ENCODE peak calls at places on chromosomes 5 and 9, in four cellular contexts. One of them, this sample, is unnamed.

GRCh38 chr5:109567374-109568044 is 122.2 kb upstream of the MAN2A1 start:
- DNase-seq in HCT116: no peak
- DNase-seq in H1: no peak
- DNase-seq in GM12878: no peak
- DNase-seq in this sample: peak

GRCh38 chr5:137415231-137415681 is 83.9 kb downstream of the SPOCK1 start:
- DNase-seq in HCT116: no peak
- DNase-seq in H1: no peak
- DNase-seq in GM12878: no peak
- DNase-seq in this sample: no peak

GRCh38 chr9:77953590-77953989 is 78.0 kb downstream of the GNAQ start:
- DNase-seq in HCT116: no peak
- DNase-seq in H1: no peak
- DNase-seq in GM12878: no peak
- DNase-seq in this sample: no peak

GRCh38 chr5:181173027-181173419 is 25.6 kb downstream of the OR2V2 start:
- DNase-seq in HCT116: no peak
- DNase-seq in H1: no peak
- DNase-seq in GM12878: no peak
- DNase-seq in this sample: no peak

GRCh38 chr9:98010450-98010849 is 27.3 kb downstream of the ANP32B start:
- DNase-seq in HCT116: no peak
- DNase-seq in H1: no peak
- DNase-seq in GM12878: no peak
- DNase-seq in this sample: peak

GRCh38 chr5:149719666-149720065 is 10.4 kb upstream of the PPARGC1B start:
- DNase-seq in HCT116: no peak
- DNase-seq in H1: no peak
- DNase-seq in GM12878: no peak
- DNase-seq in this sample: no peak

GRCh38 chr9:37639109-37639748 is 11.5 kb upstream of the FRMPD1 start:
- DNase-seq in HCT116: no peak
- DNase-seq in H1: no peak
- DNase-seq in GM12878: no peak
- DNase-seq in this sample: no peak

GRCh38 chr5:154355141-154355611 is 90.6 kb upstream of the SAP30L start:
- DNase-seq in HCT116: no peak
- DNase-seq in H1: no peak
- DNase-seq in GM12878: no peak
- DNase-seq in this sample: peak

GRCh38 chr9:130780865-130781504 is 54.1 kb upstream of the ABL1 start:
- DNase-seq in HCT116: no peak
- DNase-seq in H1: no peak
- DNase-seq in GM12878: no peak
- DNase-seq in this sample: no peak

GRCh38 chr9:86487222-86487841 is 133.1 kb upstream of the TUT7 start:
- DNase-seq in HCT116: peak
- DNase-seq in H1: no peak
- DNase-seq in GM12878: no peak
- DNase-seq in this sample: peak

GRCh38 chr5:100576217-100576751 is 41.1 kb downstream of the FAM174A start:
- DNase-seq in HCT116: no peak
- DNase-seq in H1: no peak
- DNase-seq in GM12878: no peak
- DNase-seq in this sample: no peak

GRCh38 chr9:109314011-109314531 is 6.8 kb downstream of the EPB41L4B start:
- DNase-seq in HCT116: no peak
- DNase-seq in H1: no peak
- DNase-seq in GM12878: no peak
- DNase-seq in this sample: no peak

GRCh38 chr5:154285661-154286408 is 95.3 kb downstream of the GALNT10 start:
- DNase-seq in HCT116: no peak
- DNase-seq in H1: no peak
- DNase-seq in GM12878: no peak
- DNase-seq in this sample: no peak

GRCh38 chr5:93581738-93582414 is 857 bp upstream of the NR2F1-AS1 start:
- DNase-seq in HCT116: peak
- DNase-seq in H1: no peak
- DNase-seq in GM12878: no peak
- DNase-seq in this sample: no peak

GRCh38 chr5:141855265-141856029 is 22.8 kb downstream of the PCDH1 start:
- DNase-seq in HCT116: no peak
- DNase-seq in H1: no peak
- DNase-seq in GM12878: no peak
- DNase-seq in this sample: no peak

GRCh38 chr9:127170652-127171051 is 48.2 kb upstream of the ANGPTL2 start:
- DNase-seq in HCT116: no peak
- DNase-seq in H1: no peak
- DNase-seq in GM12878: peak
- DNase-seq in this sample: no peak

GRCh38 chr5:13331585-13331984 is 612.9 kb downstream of the DNAH5 start:
- DNase-seq in HCT116: no peak
- DNase-seq in H1: no peak
- DNase-seq in GM12878: no peak
- DNase-seq in this sample: no peak

GRCh38 chr5:36778336-36778735 is 98.2 kb upstream of the NIPBL start:
- DNase-seq in HCT116: no peak
- DNase-seq in H1: no peak
- DNase-seq in GM12878: no peak
- DNase-seq in this sample: no peak

GRCh38 chr5:16548115-16548514 is 68.7 kb downstream of the RETREG1 start:
- DNase-seq in HCT116: no peak
- DNase-seq in H1: no peak
- DNase-seq in GM12878: no peak
- DNase-seq in this sample: no peak

GRCh38 chr5:139574641-139575312 is 13.6 kb downstream of the UBE2D2 start:
- DNase-seq in HCT116: no peak
- DNase-seq in H1: no peak
- DNase-seq in GM12878: no peak
- DNase-seq in this sample: peak

GRCh38 chr9:16057541-16057940 is 504.7 kb downstream of the CCDC171 start:
- DNase-seq in HCT116: no peak
- DNase-seq in H1: no peak
- DNase-seq in GM12878: no peak
- DNase-seq in this sample: no peak
- TF ChIP-seq EGR1 in HCT116: no peak
- TF ChIP-seq EGR1 in H1: no peak
- TF ChIP-seq EGR1 in GM12878: no peak
- TF ChIP-seq EGR1 in this sample: no peak

GRCh38 chr5:115184780-115185179 is 15.1 kb upstream of the TRIM36 start:
- DNase-seq in HCT116: no peak
- DNase-seq in H1: no peak
- DNase-seq in GM12878: no peak
- DNase-seq in this sample: no peak

GRCh38 chr5:115179959-115180709 is 10.4 kb upstream of the TRIM36 start:
- DNase-seq in HCT116: no peak
- DNase-seq in H1: no peak
- DNase-seq in GM12878: no peak
- DNase-seq in this sample: no peak

GRCh38 chr5:115181757-115182156 is 12.0 kb upstream of the TRIM36 start:
- DNase-seq in HCT116: no peak
- DNase-seq in H1: no peak
- DNase-seq in GM12878: no peak
- DNase-seq in this sample: no peak

GRCh38 chr5:115179068-115179958 is 9.6 kb upstream of the TRIM36 start:
- DNase-seq in HCT116: no peak
- DNase-seq in H1: no peak
- DNase-seq in GM12878: no peak
- DNase-seq in this sample: no peak
- TF ChIP-seq EGR1 in HCT116: no peak
- TF ChIP-seq EGR1 in H1: no peak
- TF ChIP-seq EGR1 in GM12878: no peak
- TF ChIP-seq EGR1 in this sample: no peak

DNA sequence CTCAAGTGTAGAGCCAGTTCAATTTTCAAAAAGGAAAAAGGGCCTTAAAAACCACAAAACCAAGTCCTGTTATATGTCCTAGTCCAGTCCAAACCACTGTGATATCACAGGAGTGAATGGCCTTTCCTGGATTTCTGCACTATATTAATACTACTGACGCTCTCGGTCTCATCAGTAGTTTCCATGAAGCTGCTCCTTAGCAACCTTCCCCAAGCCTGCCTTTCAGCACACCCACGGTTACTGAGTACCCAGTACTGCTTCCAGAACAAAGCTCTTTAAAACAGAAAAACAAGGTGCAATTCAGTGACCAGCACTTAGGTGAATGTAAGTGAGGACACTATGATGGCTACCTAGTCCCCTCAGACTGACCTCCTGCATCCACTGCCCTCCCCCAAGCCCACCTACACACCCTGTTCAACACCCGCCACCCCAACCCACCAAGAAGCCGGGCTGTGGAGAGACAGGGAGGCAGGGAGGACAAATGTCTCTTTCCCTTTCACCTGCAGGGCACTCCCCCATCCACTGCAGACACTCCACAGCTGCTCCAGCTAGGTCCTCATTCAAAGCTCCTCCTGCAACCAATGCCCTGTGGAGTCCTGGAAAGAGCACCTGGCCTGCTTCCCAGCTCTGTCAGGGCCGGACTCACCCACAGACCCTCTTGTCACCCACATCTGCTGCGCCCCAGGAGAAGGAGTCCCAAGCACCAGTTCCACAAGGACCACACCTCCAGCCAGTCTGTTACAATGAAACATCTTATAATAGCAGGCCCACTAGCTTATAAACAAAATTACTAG is 25.9 kb downstream of the PSMB7 start:
- DNase-seq in HCT116: no peak
- DNase-seq in H1: no peak
- DNase-seq in GM12878: no peak
- DNase-seq in this sample: no peak
- TF ChIP-seq EGR1 in HCT116: no peak
- TF ChIP-seq EGR1 in H1: no peak
- TF ChIP-seq EGR1 in GM12878: no peak
- TF ChIP-seq EGR1 in this sample: no peak

GRCh38 chr5:159061186-159061796 is 38.4 kb downstream of the EBF1 start:
- DNase-seq in HCT116: no peak
- DNase-seq in H1: no peak
- DNase-seq in GM12878: no peak
- DNase-seq in this sample: peak
- TF ChIP-seq EGR1 in HCT116: no peak
- TF ChIP-seq EGR1 in H1: no peak
- TF ChIP-seq EGR1 in GM12878: no peak
- TF ChIP-seq EGR1 in this sample: no peak

DNA sequence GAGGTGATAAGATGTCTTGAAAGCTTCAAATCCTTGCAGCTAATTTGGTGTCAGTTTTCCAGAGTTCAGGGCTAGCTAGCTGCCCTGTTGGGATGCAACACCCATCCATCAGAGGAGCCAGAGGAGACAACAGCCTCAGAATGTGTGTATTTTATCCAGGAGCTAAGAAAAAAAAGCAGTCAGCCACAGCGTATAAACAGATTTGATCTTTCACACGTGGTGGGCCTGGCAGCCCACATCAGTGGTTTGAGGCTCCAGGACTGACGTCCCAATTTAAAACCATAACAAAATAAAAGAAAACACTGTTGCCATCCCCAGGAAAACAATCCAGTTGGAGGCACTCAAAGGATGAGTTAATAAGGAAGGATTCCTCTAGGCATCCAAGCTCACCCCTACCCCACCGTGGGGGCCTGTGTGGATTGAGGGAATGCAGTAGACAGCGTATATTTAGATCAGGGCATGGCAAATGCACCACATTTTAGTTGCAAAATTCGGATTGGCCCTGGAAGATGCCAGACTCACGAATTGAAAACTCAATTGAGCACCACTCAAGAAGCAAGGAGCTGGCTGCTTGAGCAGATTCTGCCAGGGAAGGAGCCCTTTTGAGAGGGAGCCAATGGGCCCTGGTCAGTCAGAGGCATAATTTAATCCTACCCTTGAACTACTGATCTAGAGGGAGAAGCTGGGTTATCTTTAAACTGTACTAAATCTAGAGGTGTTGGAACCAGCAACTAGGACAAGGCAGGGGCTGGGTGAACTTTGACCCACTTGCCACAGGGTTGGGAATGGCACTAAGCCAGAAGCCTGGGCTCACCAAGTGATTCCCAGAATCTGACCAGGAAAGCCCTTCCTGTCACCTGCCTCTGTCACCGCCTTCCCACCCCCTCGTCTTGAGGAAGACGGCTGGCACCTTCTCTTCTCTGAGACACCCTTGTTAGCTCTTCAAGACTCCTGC is 17.5 kb downstream of the ADRA1B start:
- DNase-seq in HCT116: no peak
- DNase-seq in H1: no peak
- DNase-seq in GM12878: no peak
- DNase-seq in this sample: no peak
- TF ChIP-seq EGR1 in HCT116: no peak
- TF ChIP-seq EGR1 in H1: no peak
- TF ChIP-seq EGR1 in GM12878: no peak
- TF ChIP-seq EGR1 in this sample: no peak

GRCh38 chr5:10482791-10483530 is 41.3 kb downstream of the ROPN1L start:
- DNase-seq in HCT116: no peak
- DNase-seq in H1: no peak
- DNase-seq in GM12878: no peak
- DNase-seq in this sample: no peak
- TF ChIP-seq EGR1 in HCT116: no peak
- TF ChIP-seq EGR1 in H1: no peak
- TF ChIP-seq EGR1 in GM12878: no peak
- TF ChIP-seq EGR1 in this sample: no peak

GRCh38 chr5:122942164-122942914 is 94.2 kb downstream of the PPIC start:
- DNase-seq in HCT116: no peak
- DNase-seq in H1: no peak
- DNase-seq in GM12878: no peak
- DNase-seq in this sample: peak
- TF ChIP-seq EGR1 in HCT116: no peak
- TF ChIP-seq EGR1 in H1: no peak
- TF ChIP-seq EGR1 in GM12878: no peak
- TF ChIP-seq EGR1 in this sample: no peak

GRCh38 chr9:115590016-115590415 is 472.1 kb upstream of the TNC start:
- DNase-seq in HCT116: no peak
- DNase-seq in H1: no peak
- DNase-seq in GM12878: no peak
- DNase-seq in this sample: no peak
- TF ChIP-seq EGR1 in HCT116: no peak
- TF ChIP-seq EGR1 in H1: no peak
- TF ChIP-seq EGR1 in GM12878: no peak
- TF ChIP-seq EGR1 in this sample: no peak